ENCODE peak calls at places on chromosome 16, in five cellular contexts. M is GM23338; H is NCI-H1048; N is activated T-helper 1 cell treated with anti-CD3 and anti-CD28 coated beads, Interleukin-12 subunit alpha, Interleukin-12 subunit beta, Interleukin-2, Interleukin-4 antibody, amounts not matched to agents 30 ng/mL and 10 ng/mL and 1 ng/mL, durations not matched to agents 14 hours and 24 hours and 36 hours; O is stimulated activated CD4-positive, alpha-beta T cell treated with anti-CD3 and anti-CD28 coated beads, TNF-alpha, amount 100 ng/mL, for 48 hours. C is an unnamed sample.

GRCh38 chr16:10980811-10981210 is 36.4 kb downstream of the CLEC16A start:
- DNase-seq in M (no peak), H (no peak), N (no peak), O (no peak), C (no peak)

GRCh38 chr16:73183678-73184092 is 135.8 kb upstream of the ZFHX3 start:
- DNase-seq in M (no peak), H (no peak), N (no peak), O (no peak), C (no peak)

GRCh38 chr16:84004442-84004841 is 36.4 kb downstream of the NECAB2 start:
- DNase-seq in M (no peak), H (no peak), N (no peak), O (no peak), C (no peak)

GRCh38 chr16:10171225-10171624 is 11.0 kb downstream of the GRIN2A start:
- DNase-seq in M (no peak), H (no peak), N (no peak), O (no peak), C (no peak)

GRCh38 chr16:54355251-54355650 is 68.7 kb upstream of the IRX3 start:
- DNase-seq in M (no peak), H (no peak), N (no peak), O (no peak), C (no peak)

GRCh38 chr16:30786115-30786935 is 680 bp downstream of the ZNF629 start:
- DNase-seq in M (peak; percentile 72), H (no peak), N (no peak), O (no peak), C (no peak)

GRCh38 chr16:47523342-47524006 is 62.3 kb downstream of the PHKB start:
- DNase-seq in M (peak; percentile 24), H (no peak), N (no peak), O (no peak), C (no peak)

GRCh38 chr16:50741808-50742520 is at the start of gene CYLD:
- DNase-seq in M (peak; percentile 100), H (peak; percentile 83), N (peak; percentile 100), O (peak; percentile 100), C (peak; percentile 95)

GRCh38 chr16:48829911-48830310 is 219.9 kb upstream of the N4BP1 start:
- DNase-seq in M (no peak), H (no peak), N (no peak), O (no peak), C (no peak)

GRCh38 chr16:4536391-4537106 is 2.0 kb downstream of the CDIP1 start:
- DNase-seq in M (no peak), H (no peak), N (no peak), O (no peak), C (no peak)

GRCh38 chr16:66359811-66360608 is 6.5 kb upstream of the CDH5 start:
- DNase-seq in M (no peak), H (no peak), N (no peak), O (no peak), C (no peak)

GRCh38 chr16:19135896-19136438 is 22.2 kb downstream of the ITPRIPL2 start:
- DNase-seq in M (no peak), H (no peak), N (no peak), O (no peak), C (no peak)

GRCh38 chr16:2518823-2519710 is 1.1 kb upstream of the AMDHD2 start:
- DNase-seq in M (no peak), H (no peak), N (no peak), O (no peak), C (no peak)

GRCh38 chr16:30656974-30657865 is 1.0 kb upstream of the FBRS start:
- DNase-seq in M (no peak), H (no peak), N (no peak), O (no peak), C (no peak)

GRCh38 chr16:58306327-58306726 is 11.5 kb upstream of the PRSS54 start:
- DNase-seq in M (peak; percentile 48), H (no peak), N (peak; percentile 3), O (peak; percentile 19), C (no peak)

GRCh38 chr16:54398986-54399385 is 112.4 kb upstream of the IRX3 start:
- DNase-seq in M (no peak), H (no peak), N (no peak), O (no peak), C (no peak)

GRCh38 chr16:11076259-11077018 is 132.1 kb downstream of the CLEC16A start:
- DNase-seq in M (no peak), H (no peak), N (peak; percentile 36), O (peak; percentile 80), C (no peak)

GRCh38 chr16:31713071-31713944 is 160.3 kb upstream of the ZNF267 start:
- DNase-seq in M (peak; percentile 98), H (peak; percentile 65), N (peak; percentile 86), O (peak; percentile 86), C (peak; percentile 85)

GRCh38 chr16:13527332-13527731 is 392.6 kb upstream of the ERCC4 start:
- DNase-seq in M (no peak), H (no peak), N (no peak), O (no peak), C (no peak)

GRCh38 chr16:68995011-68995504 is 110.4 kb upstream of the HAS3 start:
- DNase-seq in M (peak; percentile 85), H (no peak), N (no peak), O (no peak), C (no peak)

C was measured in GDM1.